ENCODE peak calls at places on chromosomes 5 and 9, in five cellular contexts. T is HCT116, K is mammary epithelial cell, C is PC-9, U is GM23338. V is an unnamed sample. For H3K79me2, the result is how much of the 10 kb centered on the place peaks cover.

GRCh38 chr5:107672212-107673105 is 1.7 kb upstream of the EFNA5 start:
- DNase-seq in T (peak), C (peak), K (peak), U (peak), V (peak)

GRCh38 chr5:150503977-150504620 is 3.8 kb upstream of the NDST1 start:
- DNase-seq in C (no peak), K (no peak), U (no peak), T (no peak), V (no peak)

GRCh38 chr5:31047007-31047406 is 146.5 kb upstream of the CDH6 start:
- DNase-seq in K (no peak), C (no peak), T (no peak), U (no peak), V (no peak)

GRCh38 chr5:119319401-119319800 is 36.4 kb upstream of the TNFAIP8 start:
- DNase-seq in U (no peak), C (no peak), T (no peak), K (no peak), V (no peak)

GRCh38 chr9:38022995-38023394 is 46.0 kb downstream of the SHB start:
- DNase-seq in U (no peak), T (no peak), C (peak), K (no peak), V (no peak)

GRCh38 chr9:35689601-35690446 is at the start of gene TPM2:
- DNase-seq in U (peak), C (no peak), T (peak), K (peak), V (no peak)

GRCh38 chr9:2018162-2018643 is 3.1 kb downstream of the SMARCA2 start:
- DNase-seq in C (no peak), T (no peak), K (no peak), U (no peak), V (no peak)

GRCh38 chr9:121859646-121860045 is 208.2 kb downstream of the DAB2IP start:
- DNase-seq in K (no peak), T (no peak), U (no peak), C (no peak), V (no peak)

GRCh38 chr5:68172314-68172713 is 43.2 kb upstream of the PIK3R1 start:
- DNase-seq in K (no peak), U (no peak), T (no peak), C (no peak), V (no peak)

GRCh38 chr9:16551692-16552091 is 318.8 kb downstream of the BNC2 start:
- DNase-seq in T (no peak), K (no peak), C (no peak), U (no peak), V (no peak)

GRCh38 chr5:43042626-43043399 is 2.7 kb upstream of the ANXA2R start:
- DNase-seq in C (peak), T (peak), K (peak), U (peak), V (peak)
- TF ChIP-seq EZH2 in C (no peak), T (no peak), K (no peak), U (peak), V (no peak)

GRCh38 chr9:89911721-89912604 is 307.2 kb downstream of the GADD45G start:
- DNase-seq in C (no peak), K (no peak), T (no peak), U (no peak), V (no peak)
- H3K79me2 ChIP-seq in C (under half), K (under half), T (under half), U (under half), V (under half)

GRCh38 chr5:141914154-141914743 is 9.4 kb upstream of the DELE1 start:
- DNase-seq in U (peak), T (no peak), K (no peak), C (no peak), V (no peak)
- TF ChIP-seq EZH2 in U (no peak), T (no peak), K (no peak), C (no peak), V (no peak)

GRCh38 chr9:21831841-21832509 is 29.5 kb downstream of the MTAP start:
- DNase-seq in C (no peak), U (no peak), T (no peak), K (peak), V (no peak)

GRCh38 chr9:21836437-21837161 is 34.2 kb downstream of the MTAP start:
- DNase-seq in T (peak), U (no peak), K (peak), C (peak), V (no peak)

GRCh38 chr9:21835111-21835510 is 32.7 kb downstream of the MTAP start:
- DNase-seq in K (no peak), T (no peak), U (no peak), C (no peak), V (no peak)

GRCh38 chr9:21830589-21830988 is 28.2 kb downstream of the MTAP start:
- DNase-seq in C (no peak), U (no peak), K (peak), T (no peak), V (no peak)

GRCh38 chr9:21833090-21833801 is 30.8 kb downstream of the MTAP start:
- DNase-seq in T (no peak), K (peak), C (no peak), U (no peak), V (no peak)
- H3K79me2 ChIP-seq in T (half or more), K (half or more), C (under half), U (half or more), V (half or more)

GRCh38 chr9:23829580-23830458 is 3.8 kb upstream of the ELAVL2 start:
- DNase-seq in C (no peak), K (peak), U (peak), T (no peak), V (no peak)

GRCh38 chr9:23830459-23830805 is 4.4 kb upstream of the ELAVL2 start:
- DNase-seq in C (no peak), K (no peak), U (no peak), T (no peak), V (no peak)

GRCh38 chr9:23825700-23826099 is 340 bp downstream of the ELAVL2 start:
- DNase-seq in T (no peak), C (no peak), K (no peak), U (no peak), V (no peak)

GRCh38 chr9:23826120-23826629 is at the start of gene ELAVL2:
- DNase-seq in T (no peak), K (peak), C (no peak), U (peak), V (no peak)

GRCh38 chr9:23830949-23831730 is 5.1 kb upstream of the ELAVL2 start:
- DNase-seq in K (no peak), C (no peak), U (peak), T (no peak), V (no peak)
- TF ChIP-seq EZH2 in K (peak), C (no peak), U (no peak), T (no peak), V (no peak)

GRCh38 chr5:79503794-79504495 is 10.0 kb downstream of the HOMER1 start:
- DNase-seq in C (no peak), U (no peak), K (no peak), T (no peak), V (no peak)
- H3K79me2 ChIP-seq in C (half or more), U (half or more), K (half or more), T (half or more), V (under half)

GRCh38 chr9:136847065-136847826 is 2.0 kb upstream of the PHPT1 start:
- DNase-seq in T (peak), U (peak), K (no peak), C (peak), V (peak)

GRCh38 chr9:136845465-136846261 is 3.4 kb downstream of the AJM1 start:
- DNase-seq in C (no peak), T (no peak), U (no peak), K (no peak), V (no peak)

GRCh38 chr9:136844766-136845464 is 2.6 kb downstream of the AJM1 start:
- DNase-seq in C (no peak), U (peak), T (no peak), K (no peak), V (no peak)

GRCh38 chr9:136847827-136848392 is 1.3 kb upstream of the PHPT1 start:
- DNase-seq in T (peak), C (peak), U (peak), K (peak), V (peak)

GRCh38 chr9:136846376-136847064 is 2.7 kb upstream of the PHPT1 start:
- DNase-seq in K (no peak), T (no peak), C (no peak), U (no peak), V (no peak)
- TF ChIP-seq EZH2 in K (peak), T (no peak), C (no peak), U (no peak), V (no peak)

V was measured in DND-41.